ENCODE peak calls at places on chromosome 12, in seven cellular contexts. N, B, E, I, M, T and O are unnamed samples.

GRCh38 chr12:101935769-101936741 is 58.7 kb downstream of the DRAM1 start:
- DNase-seq in N (no peak), B (no peak), E (peak; percentile 90), I (no peak), M (peak; percentile 98), T (peak; percentile 33), O (peak; percentile 49)

GRCh38 chr12:62767946-62768345 is 167.0 kb downstream of the PPM1H start:
- DNase-seq in N (no peak), B (no peak), E (no peak), I (no peak), M (no peak), T (no peak), O (no peak)

GRCh38 chr12:57821474-57822214 is 3.1 kb upstream of the AVIL start:
- DNase-seq in N (no peak), B (no peak), E (no peak), I (no peak), M (no peak), T (no peak), O (no peak)

GRCh38 chr12:88052686-88053085 is 23.5 kb upstream of the C12orf50 start:
- DNase-seq in N (peak; percentile 18), B (no peak), E (peak; percentile 60), I (no peak), M (peak; percentile 66), T (no peak), O (peak; percentile 36)

GRCh38 chr12:27163048-27163715 is 80.8 kb upstream of the C12orf71 start:
- DNase-seq in N (no peak), B (no peak), E (no peak), I (no peak), M (no peak), T (no peak), O (no peak)

GRCh38 chr12:49621651-49622500 is 1.5 kb upstream of the PRPF40B start:
- DNase-seq in N (peak; percentile 11), B (no peak), E (no peak), I (no peak), M (no peak), T (peak; percentile 27), O (no peak)

GRCh38 chr12:14999421-15000047 is 26.7 kb downstream of the PDE6H start:
- DNase-seq in N (no peak), B (no peak), E (peak; percentile 47), I (no peak), M (no peak), T (no peak), O (no peak)

GRCh38 chr12:67991158-67991557 is 1.9 kb downstream of the IFNG-AS1 start:
- DNase-seq in N (no peak), B (no peak), E (no peak), I (no peak), M (no peak), T (no peak), O (no peak)

GRCh38 chr12:121697093-121697698 is 15.4 kb upstream of the TMEM120B start:
- DNase-seq in N (peak; percentile 45), B (no peak), E (peak; percentile 72), I (no peak), M (peak; percentile 67), T (no peak), O (peak; percentile 18)

GRCh38 chr12:26713885-26714383 is 119.1 kb downstream of the ITPR2 start:
- DNase-seq in N (no peak), B (no peak), E (no peak), I (no peak), M (no peak), T (no peak), O (no peak)

GRCh38 chr12:15984097-15984800 is 73.1 kb downstream of the DERA start:
- DNase-seq in N (no peak), B (no peak), E (no peak), I (no peak), M (no peak), T (no peak), O (peak; percentile 20)

DNA sequence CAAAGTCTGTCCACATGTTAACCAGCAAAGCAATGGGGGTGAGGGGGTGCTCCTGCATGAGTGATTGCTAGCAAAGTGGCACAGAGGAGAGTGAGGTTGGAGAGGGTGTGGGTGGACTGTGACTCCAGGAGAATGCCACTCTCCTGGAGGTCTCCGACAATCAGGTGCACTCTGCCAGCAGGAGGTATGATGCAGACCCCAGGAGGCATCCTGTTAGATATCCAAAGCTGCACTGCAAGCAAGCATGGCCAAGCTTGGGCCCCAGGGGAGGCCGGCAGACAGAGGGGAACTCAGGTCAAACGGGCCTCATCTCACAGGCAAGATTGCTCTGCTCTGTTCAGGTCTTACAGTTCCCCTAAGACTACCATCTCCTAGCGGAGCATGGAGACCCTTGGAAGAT is 73.5 kb upstream of the ALX1 start:
- DNase-seq in N (no peak), B (no peak), E (no peak), I (no peak), M (no peak), T (peak; percentile 4), O (no peak)
- H3K27ac ChIP-seq in N (no peak overlapping the region), B (no peak overlapping the region), E (no peak overlapping the region), I (no peak overlapping the region), M (no peak overlapping the region), T (no peak overlapping the region), O (no peak overlapping the region)

GRCh38 chr12:53065975-53066593 is 13.1 kb downstream of the SPRYD3 start:
- DNase-seq in N (peak; percentile 82), B (peak; percentile 84), E (peak; percentile 79), I (peak; percentile 83), M (peak; percentile 89), T (peak; percentile 89), O (peak; percentile 83)

GRCh38 chr12:53067074-53067992 is 11.9 kb downstream of the SPRYD3 start:
- DNase-seq in N (no peak), B (peak; percentile 16), E (no peak), I (no peak), M (peak; percentile 18), T (peak; percentile 19), O (no peak)

GRCh38 chr12:53065470-53065869 is 13.7 kb downstream of the SPRYD3 start:
- DNase-seq in N (no peak), B (no peak), E (no peak), I (no peak), M (no peak), T (peak; percentile 49), O (no peak)

GRCh38 chr12:53067993-53068770 is 11.0 kb downstream of the SPRYD3 start:
- DNase-seq in N (no peak), B (no peak), E (no peak), I (no peak), M (no peak), T (peak; percentile 28), O (no peak)

GRCh38 chr12:53066594-53066978 is 12.6 kb downstream of the SPRYD3 start:
- DNase-seq in N (no peak), B (peak; percentile 22), E (no peak), I (no peak), M (peak; percentile 2), T (peak; percentile 39), O (no peak)
- H3K4me1 ChIP-seq in N (peaks cover under 1% of the 10 kb centered on the region), B (peaks cover 76% of the 10 kb centered on the region), E (peaks cover 5% of the 10 kb centered on the region), I (peaks cover 50% of the 10 kb centered on the region), M (peaks cover 36% of the 10 kb centered on the region), T (peaks cover 39% of the 10 kb centered on the region), O (peaks cover 12% of the 10 kb centered on the region)

DNA sequence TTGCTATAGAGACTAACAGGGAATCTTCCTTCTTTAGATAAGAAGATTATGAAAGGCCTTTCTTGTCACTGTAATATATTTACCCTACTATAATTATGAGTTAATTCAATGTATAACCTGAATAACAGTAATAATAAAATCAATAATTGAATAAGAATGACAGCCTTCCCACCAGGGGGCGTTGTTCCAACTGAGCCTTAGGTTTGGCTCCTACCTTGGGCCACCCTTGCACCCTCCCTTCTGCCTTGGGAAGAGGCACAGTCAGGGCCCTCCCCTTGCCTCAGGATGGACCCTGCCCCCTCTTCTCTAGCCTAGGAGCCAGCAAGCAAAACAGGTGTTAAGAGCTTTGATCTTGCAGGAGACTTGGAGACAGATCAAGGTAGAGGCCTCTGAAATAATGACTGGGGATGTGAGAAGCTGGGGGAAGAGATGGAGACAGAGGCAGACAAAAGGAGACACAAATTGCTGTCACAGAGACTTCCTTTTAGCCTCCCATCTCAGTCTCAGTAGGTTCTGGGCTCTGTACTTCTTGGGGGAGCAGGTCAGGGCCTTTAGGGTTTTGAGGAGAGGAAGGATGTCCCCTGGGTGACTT is 40.1 kb upstream of the CISTR start:
- DNase-seq in N (no peak), B (peak; percentile 26), E (peak; percentile 47), I (no peak), M (no peak), T (no peak), O (peak; percentile 32)
- H3K27me3 ChIP-seq in N (peaks cover 18% of the 10 kb centered on the region), B (no peaks in the 10 kb centered on the region), E (peaks cover 7% of the 10 kb centered on the region), I (peaks cover 45% of the 10 kb centered on the region), M (peaks cover 83% of the 10 kb centered on the region), T (no peaks in the 10 kb centered on the region), O (no peaks in the 10 kb centered on the region)

DNA sequence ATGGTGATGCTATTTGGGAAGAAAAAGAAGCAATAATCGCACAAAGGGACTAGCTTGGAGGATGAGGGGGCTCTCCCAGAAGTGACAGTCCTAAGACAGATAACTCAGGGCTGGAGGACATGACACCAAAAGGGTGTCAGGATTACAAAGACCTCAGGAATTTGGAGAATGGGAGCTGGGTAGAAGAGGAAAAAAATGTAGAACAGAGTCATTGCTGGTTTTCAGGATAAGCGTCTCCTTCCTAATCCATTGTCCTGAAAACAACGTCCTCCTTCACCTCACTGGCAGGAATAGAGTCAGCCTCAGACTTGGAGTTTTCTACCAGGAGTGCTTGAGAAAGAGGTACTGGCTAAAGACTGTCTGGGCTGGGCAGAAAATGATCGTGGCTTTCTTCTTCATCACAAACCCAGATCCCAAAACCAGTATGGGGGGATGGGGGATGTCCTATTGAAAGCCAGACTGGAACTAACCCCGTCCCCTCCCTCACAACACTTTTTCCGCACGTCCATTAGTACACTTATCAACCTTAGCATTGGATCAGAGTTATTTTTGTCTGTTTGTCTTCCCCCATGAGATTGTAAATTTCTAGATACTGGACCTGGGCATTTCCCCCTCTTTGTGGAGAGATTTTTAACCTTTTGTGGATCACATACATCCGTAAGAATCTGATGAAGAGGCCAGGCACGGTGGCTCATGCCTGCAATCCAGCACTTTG is 14.3 kb downstream of the B4GALNT3 start:
- DNase-seq in N (no peak), B (no peak), E (no peak), I (no peak), M (peak; percentile 4), T (no peak), O (no peak)
- H3K27ac ChIP-seq in N (no peak overlapping the region), B (no peak overlapping the region), E (no peak overlapping the region), I (no peak overlapping the region), M (peak overlapping the region; percentile 80), T (no peak overlapping the region), O (no peak overlapping the region)

GRCh38 chr12:65953621-65954020 is 129.3 kb downstream of the HMGA2 start:
- DNase-seq in N (no peak), B (no peak), E (no peak), I (no peak), M (peak; percentile 43), T (no peak), O (no peak)
- H3K4me1 ChIP-seq in N (no peaks in the 10 kb centered on the region), B (peaks cover 5% of the 10 kb centered on the region), E (peaks cover 74% of the 10 kb centered on the region), I (peaks cover 4% of the 10 kb centered on the region), M (no peaks in the 10 kb centered on the region), T (peaks cover 4% of the 10 kb centered on the region), O (no peaks in the 10 kb centered on the region)

DNA sequence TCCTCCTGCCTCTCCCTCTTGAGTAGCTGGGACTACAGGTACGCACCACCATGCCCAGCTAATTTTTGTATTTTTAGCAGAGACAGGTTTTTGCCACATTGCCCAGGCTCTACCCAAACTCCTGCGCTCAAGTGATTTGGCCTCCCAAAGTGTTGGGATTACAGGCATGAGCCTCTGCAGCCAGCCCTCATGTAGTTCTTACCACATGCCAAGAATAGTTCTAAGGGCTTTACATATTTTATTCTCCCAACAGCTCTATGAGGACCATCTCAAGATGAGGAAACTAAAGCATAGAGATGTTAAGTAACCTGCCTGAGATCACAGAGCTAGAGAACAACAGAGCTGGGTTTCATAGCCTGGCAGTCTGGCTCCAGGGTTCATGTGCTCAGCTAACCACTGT is 37.9 kb upstream of the ALDH2 start:
- DNase-seq in N (no peak), B (no peak), E (no peak), I (no peak), M (no peak), T (no peak), O (no peak)
- H3K27me3 ChIP-seq in N (no peaks in the 10 kb centered on the region), B (no peaks in the 10 kb centered on the region), E (no peaks in the 10 kb centered on the region), I (no peaks in the 10 kb centered on the region), M (no peaks in the 10 kb centered on the region), T (no peaks in the 10 kb centered on the region), O (no peaks in the 10 kb centered on the region)